ENCODE peak calls at places on chromosomes 5 and 9, in four cellular contexts. A is NT2/D1; M is pancreas; D is CD8-positive, alpha-beta memory T cell. I is an unnamed sample. For H3K9me3, the result is how much of the 10 kb centered on the place peaks cover.

GRCh38 chr9:128636024-128636390 is 20.6 kb downstream of the DYNC2I2 start:
- DNase-seq in A (peak), M (peak), D (no peak), I (no peak)

GRCh38 chr5:115685480-115685879 is 59.6 kb upstream of the TMED7 start:
- DNase-seq in A (no peak), M (no peak), D (no peak), I (no peak)

GRCh38 chr9:82331091-82331490 is 342.5 kb downstream of the SPATA31D1 start:
- DNase-seq in A (no peak), M (no peak), D (no peak), I (no peak)

GRCh38 chr5:1513326-1514026 is 10.3 kb downstream of the LPCAT1 start:
- DNase-seq in A (no peak), M (no peak), D (no peak), I (no peak)

GRCh38 chr9:78559449-78559885 is 262.5 kb downstream of the PSAT1 start:
- DNase-seq in A (no peak), M (no peak), D (no peak), I (no peak)

GRCh38 chr9:10612649-10613398 is at the start of gene PTPRD:
- DNase-seq in A (peak), M (peak), D (no peak), I (no peak)

GRCh38 chr5:158843305-158843704 is 256.4 kb downstream of the EBF1 start:
- DNase-seq in A (no peak), M (no peak), D (no peak), I (no peak)

GRCh38 chr5:12840972-12841371 is 936.7 kb upstream of the CTNND2 start:
- DNase-seq in A (no peak), M (no peak), D (no peak), I (no peak)

GRCh38 chr9:129145841-129146292 is 32.2 kb downstream of the IER5L start:
- DNase-seq in A (peak), M (no peak), D (no peak), I (no peak)

GRCh38 chr9:129198737-129199435 is 20.8 kb upstream of the IER5L start:
- DNase-seq in A (no peak), M (no peak), D (no peak), I (no peak)

GRCh38 chr9:75228893-75229292 is 140.6 kb downstream of the OSTF1 start:
- DNase-seq in A (no peak), M (no peak), D (no peak), I (no peak)

GRCh38 chr9:18982246-18982589 is 50.8 kb downstream of the SAXO1 start:
- DNase-seq in A (no peak), M (no peak), D (no peak), I (no peak)

DNA sequence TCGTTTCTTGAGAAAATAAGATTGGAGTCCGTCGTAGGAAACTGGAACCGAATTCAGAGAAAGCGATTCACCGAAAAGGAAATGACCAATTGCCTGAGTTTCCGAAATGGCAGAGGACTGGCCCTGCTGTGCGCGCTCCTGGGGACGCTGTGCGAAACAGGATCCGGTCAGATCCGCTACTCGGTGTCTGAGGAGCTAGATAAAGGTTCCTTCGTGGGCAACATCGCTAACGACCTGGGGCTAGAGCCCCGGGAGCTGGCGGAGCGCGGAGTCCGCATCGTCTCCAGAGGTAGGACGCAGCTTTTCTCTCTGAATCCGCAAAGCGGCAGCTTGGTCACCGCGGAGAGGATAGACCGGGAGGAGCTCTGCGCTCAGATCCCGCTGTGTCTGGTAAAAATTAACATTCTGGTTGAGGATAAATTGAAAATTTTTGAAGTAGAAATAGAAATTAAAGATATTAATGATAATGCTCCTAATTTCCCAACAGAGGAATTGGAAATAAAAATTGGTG is 379 bp downstream of the PCDHGA3 start:
- DNase-seq in A (no peak), M (no peak), D (no peak), I (no peak)
- H3K9me3 ChIP-seq in A (under half), M (under half), D (under half), I (under half)

DNA sequence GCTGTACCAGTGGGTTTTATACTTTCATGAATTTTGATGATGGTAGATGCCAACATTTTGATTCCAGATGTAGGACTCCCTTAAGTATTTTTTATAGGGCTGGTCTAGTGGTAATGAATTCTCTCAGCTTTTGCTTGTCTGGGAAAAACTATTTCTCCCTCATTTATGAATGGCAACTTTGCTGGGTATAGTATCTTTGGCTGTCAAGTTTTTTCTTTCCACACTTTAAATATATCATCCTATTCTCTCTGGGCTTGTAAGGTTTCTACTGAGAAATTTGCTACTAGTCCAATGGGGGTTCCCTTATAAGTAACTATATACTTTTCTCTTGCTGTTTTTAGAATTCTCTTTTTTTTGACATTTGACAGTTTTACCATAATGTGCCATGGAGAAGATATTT is 629.3 kb downstream of the NR2F1-AS1 start:
- DNase-seq in A (no peak), M (no peak), D (no peak), I (no peak)
- H3K9me3 ChIP-seq in A (under half), M (under half), D (under half), I (under half)

DNA sequence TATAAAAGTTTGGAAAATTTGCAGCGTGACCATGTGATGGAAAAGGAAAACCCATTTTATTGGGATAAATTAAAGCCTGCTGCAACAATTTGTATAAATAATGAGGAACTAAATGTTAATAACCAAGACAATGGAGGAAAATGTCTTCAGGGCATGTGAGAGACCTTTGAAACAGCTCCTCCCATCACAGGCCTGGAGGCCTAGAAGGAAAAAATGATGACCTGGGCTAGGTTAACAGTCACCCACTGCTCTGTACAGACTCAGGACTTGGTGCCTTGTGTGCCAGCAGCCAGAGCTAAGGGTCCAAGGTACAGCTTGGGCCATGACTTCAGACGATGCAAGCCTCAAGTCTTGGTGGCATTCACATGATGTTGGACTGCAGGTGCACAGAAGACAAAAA is 22.0 kb upstream of the UGT3A1 start:
- DNase-seq in A (no peak), M (no peak), D (no peak), I (no peak)
- H3K9me3 ChIP-seq in A (under half), M (under half), D (under half), I (under half)

GRCh38 chr5:150901446-150901845 is 3.3 kb downstream of the ZNF300 start:
- DNase-seq in A (no peak), M (no peak), D (no peak), I (no peak)
- H3K9me3 ChIP-seq in A (half or more), M (under half), D (under half), I (under half)

GRCh38 chr9:135221576-135221950 is 134.1 kb downstream of the OLFM1 start:
- DNase-seq in A (no peak), M (no peak), D (no peak), I (peak)
- H3K9me3 ChIP-seq in A (under half), M (under half), D (under half), I (under half)

GRCh38 chr5:178329331-178329730 is 96.7 kb upstream of the PHYKPL start:
- DNase-seq in A (no peak), M (no peak), D (no peak), I (no peak)

GRCh38 chr5:178326054-178326715 is 93.6 kb upstream of the PHYKPL start:
- DNase-seq in A (no peak), M (no peak), D (no peak), I (no peak)

GRCh38 chr5:178328826-178329225 is 96.2 kb upstream of the PHYKPL start:
- DNase-seq in A (no peak), M (no peak), D (no peak), I (no peak)

GRCh38 chr5:178327931-178328711 is 95.5 kb upstream of the PHYKPL start:
- DNase-seq in A (no peak), M (no peak), D (no peak), I (no peak)

DNA sequence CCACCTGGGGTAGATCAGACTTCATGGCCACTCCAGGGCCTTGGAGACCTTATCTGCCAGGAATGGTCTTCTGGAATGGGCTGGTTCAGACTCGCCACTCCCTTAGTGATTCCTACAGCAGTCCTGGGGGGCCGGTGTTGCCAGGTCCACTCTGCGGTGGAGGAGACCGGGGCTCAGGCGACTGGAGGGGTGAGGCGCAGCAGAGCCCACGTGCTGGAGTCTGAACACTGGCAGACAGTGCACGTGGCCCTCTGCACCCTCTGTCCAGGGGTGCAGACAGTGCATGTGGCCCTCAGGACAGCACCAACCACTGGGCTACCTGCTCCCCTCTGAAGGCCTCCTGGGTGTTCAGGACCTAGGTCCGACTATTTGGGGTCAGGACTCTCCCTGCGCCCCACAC is 94.8 kb upstream of the PHYKPL start:
- DNase-seq in A (no peak), M (no peak), D (no peak), I (no peak)
- H3K9me3 ChIP-seq in A (under half), M (under half), D (under half), I (under half)

GRCh38 chr5:141413540-141414069 is 818 bp downstream of the PCDHGA10 start:
- DNase-seq in A (no peak), M (no peak), D (no peak), I (no peak)
- H3K9me3 ChIP-seq in A (under half), M (under half), D (under half), I (under half)

GRCh38 chr9:40925149-40925548 is 203.3 kb downstream of the FOXD4L6 start:
- DNase-seq in A (no peak), M (no peak), D (no peak), I (no peak)
- H3K9me3 ChIP-seq in A (under half), M (under half), D (under half), I (under half)